ENCODE peak calls at places on chromosomes 4 and X, in five cellular contexts. Q, U, P, L and J are unnamed samples. For H3K4me1, the result is how much of the 10 kb centered on the place peaks cover.

GRCh38 chr4:143016171-143016570 is 168.5 kb upstream of the USP38 start:
- DNase-seq in L (no peak), P (no peak), U (no peak), Q (no peak), J (no peak)

GRCh38 chr4:104811727-104812126 is 317.0 kb upstream of the CXXC4 start:
- DNase-seq in U (no peak), P (no peak), L (no peak), Q (no peak), J (no peak)

GRCh38 chr4:152063301-152064235 is 302.8 kb upstream of the GATB start:
- DNase-seq in U (peak), P (no peak), Q (no peak), L (no peak), J (no peak)

GRCh38 chr4:145507636-145508035 is 26.0 kb downstream of the SMAD1 start:
- DNase-seq in Q (no peak), P (no peak), U (no peak), L (peak), J (no peak)

GRCh38 chr4:168713193-168713592 is 216.3 kb downstream of the PALLD start:
- DNase-seq in L (no peak), U (no peak), Q (no peak), P (no peak), J (no peak)

GRCh38 chr4:36111180-36111579 is 133.1 kb downstream of the ARAP2 start:
- DNase-seq in Q (no peak), U (no peak), P (no peak), L (no peak), J (no peak)

GRCh38 chrX:23901065-23901464 is 6.7 kb downstream of the APOO start:
- DNase-seq in P (no peak), L (peak), Q (no peak), U (no peak), J (peak)

GRCh38 chr4:173345648-173346047 is 11.5 kb upstream of the HMGB2 start:
- DNase-seq in P (no peak), L (no peak), Q (no peak), U (no peak), J (no peak)

GRCh38 chrX:22424919-22425318 is 152.2 kb downstream of the CBLL2 start:
- DNase-seq in P (no peak), Q (no peak), U (no peak), L (no peak), J (no peak)

GRCh38 chr4:102543030-102543505 is 41.9 kb downstream of the NFKB1 start:
- DNase-seq in L (no peak), Q (no peak), U (no peak), P (peak), J (no peak)

GRCh38 chr4:102537280-102537679 is 36.1 kb downstream of the NFKB1 start:
- DNase-seq in P (no peak), U (no peak), L (no peak), Q (no peak), J (no peak)

GRCh38 chr4:102546635-102547034 is 45.5 kb downstream of the NFKB1 start:
- DNase-seq in Q (no peak), U (no peak), L (no peak), P (peak), J (no peak)

GRCh38 chr4:102543529-102543928 is 42.4 kb downstream of the NFKB1 start:
- DNase-seq in Q (no peak), U (no peak), P (no peak), L (no peak), J (no peak)

GRCh38 chr4:102541708-102542107 is 40.5 kb downstream of the NFKB1 start:
- DNase-seq in L (no peak), P (no peak), Q (no peak), U (no peak), J (no peak)
- TF ChIP-seq ZBTB33 in L (no peak), P (no peak), Q (peak), U (no peak), J (no peak)

GRCh38 chr4:85860066-85860465 is 385.1 kb downstream of the ARHGAP24 start:
- DNase-seq in U (no peak), L (no peak), P (no peak), Q (no peak), J (no peak)
- H3K4me1 ChIP-seq in U (under half), L (under half), P (under half), Q (under half), J (under half)

DNA sequence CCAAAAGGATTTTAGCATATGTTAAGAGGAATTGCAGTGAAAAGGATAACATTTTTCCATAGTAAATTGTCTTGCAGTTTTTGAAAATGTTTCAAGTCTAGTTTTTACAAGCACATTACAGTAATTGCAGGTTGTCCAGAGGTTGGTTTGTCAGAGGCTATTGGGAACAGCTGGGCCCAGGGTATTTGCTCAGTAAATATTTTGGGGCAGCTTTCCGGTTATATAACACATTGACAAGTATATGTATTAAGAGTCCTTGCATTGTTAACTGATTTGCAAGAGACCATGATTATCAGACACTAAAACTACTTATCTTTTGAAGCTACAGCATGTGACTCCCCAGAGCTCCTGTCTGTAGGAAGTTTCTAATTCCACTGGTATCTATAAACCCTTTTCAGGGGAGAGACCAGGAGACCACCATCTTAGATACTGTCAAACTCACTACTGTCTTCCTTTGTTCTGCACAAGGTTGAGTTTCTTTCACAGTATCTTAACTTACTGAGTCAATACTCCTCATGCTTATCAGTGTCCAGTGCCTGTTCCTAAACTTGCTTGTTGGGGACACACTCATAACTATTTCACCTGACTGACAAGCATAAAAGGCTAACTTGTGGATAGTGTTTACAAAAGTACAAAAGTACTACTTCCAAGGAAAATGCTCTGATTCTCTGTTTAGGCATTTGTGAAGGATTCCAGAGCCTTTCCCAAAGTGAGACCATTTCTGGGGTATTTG is 18.9 kb upstream of the RGN start:
- DNase-seq in U (no peak), L (no peak), P (no peak), Q (no peak), J (no peak)
- TF ChIP-seq JUND in U (no peak), L (no peak), P (no peak), Q (no peak), J (no peak)

DNA sequence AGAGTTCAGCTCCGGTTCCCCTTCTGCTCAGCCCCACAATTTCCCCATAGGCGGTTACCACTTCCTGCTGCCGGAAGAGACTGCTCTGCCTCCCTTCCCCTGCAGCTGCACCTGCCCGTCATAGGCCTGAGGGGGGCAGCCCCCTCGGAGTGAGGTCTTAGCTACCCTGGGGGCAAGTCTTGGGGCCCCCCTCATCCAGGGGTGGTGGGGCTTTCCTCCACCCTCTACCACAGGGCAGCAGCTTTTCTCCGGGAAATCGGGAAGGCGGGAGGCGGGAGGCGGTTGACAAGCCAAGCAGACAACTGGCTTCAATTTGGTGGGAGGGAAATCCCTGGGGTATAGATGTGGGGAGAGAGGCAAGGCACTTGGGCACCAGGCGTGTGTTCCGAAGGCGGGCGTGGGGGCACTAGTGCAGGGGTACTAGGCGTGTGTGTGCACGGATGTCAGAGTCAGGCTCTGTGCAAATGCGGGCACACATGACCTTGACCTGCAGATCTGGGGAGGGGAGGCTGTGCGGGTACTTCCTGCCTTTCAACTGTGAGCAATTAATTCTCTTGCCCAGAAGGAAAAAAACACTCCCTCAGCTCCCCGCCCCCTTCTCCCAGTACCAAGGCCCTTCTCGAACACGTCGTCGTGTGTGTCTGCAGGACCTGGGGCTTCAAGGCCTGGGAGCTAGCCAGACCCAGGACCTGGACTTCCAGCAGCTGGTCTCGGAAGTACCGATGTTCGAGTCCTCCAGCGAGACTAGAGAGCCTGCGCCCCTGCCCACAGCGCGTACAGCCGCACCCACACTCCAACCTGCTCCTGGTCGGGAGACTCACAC is 1.0 kb upstream of the ARHGAP4 start:
- DNase-seq in U (peak), P (peak), L (peak), Q (no peak), J (no peak)
- TF ChIP-seq ZBTB33 in U (no peak), P (no peak), L (no peak), Q (no peak), J (no peak)

DNA sequence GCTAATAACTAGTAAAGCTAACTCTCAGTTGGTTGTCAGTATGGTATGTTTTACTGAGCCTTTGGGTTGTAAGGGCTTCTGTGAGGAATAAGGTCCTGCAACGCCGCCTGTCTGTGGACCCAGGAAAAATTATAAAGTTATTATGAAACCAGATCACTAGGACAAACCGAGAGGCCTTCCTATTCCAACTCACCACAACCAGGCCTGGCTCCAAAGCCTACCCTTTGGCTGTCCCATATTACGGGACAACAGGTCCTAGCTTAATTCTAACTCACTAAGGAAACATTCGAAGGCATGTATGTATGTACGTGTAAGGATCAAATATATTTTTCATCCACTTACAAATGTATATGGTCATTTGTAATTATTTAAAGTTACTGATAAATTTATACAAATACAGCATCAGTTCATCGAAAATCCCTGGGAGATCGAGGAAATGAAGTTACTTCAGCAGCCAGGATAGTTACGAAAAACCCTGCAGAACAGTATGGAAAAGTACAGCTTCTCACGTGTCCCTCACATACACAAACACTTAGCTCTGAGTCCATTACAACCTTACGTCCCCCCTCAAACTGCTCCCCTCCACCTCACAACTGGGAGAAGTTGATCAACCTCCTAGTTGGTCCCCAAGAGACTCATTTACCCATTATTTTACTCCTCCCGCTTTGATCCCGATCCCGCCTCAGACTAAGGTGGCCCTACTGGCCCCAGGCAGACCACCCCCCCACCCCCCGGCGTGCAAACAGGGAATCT is 1.2 kb downstream of the ANKRD17 start:
- DNase-seq in P (no peak), U (peak), L (peak), Q (peak), J (peak)
- H3K4me1 ChIP-seq in P (under half), U (under half), L (half or more), Q (under half), J (under half)

GRCh38 chr4:140144050-140144449 is 9.9 kb downstream of the MAML3 start:
- DNase-seq in U (no peak), Q (no peak), P (no peak), L (no peak), J (no peak)

GRCh38 chr4:140144937-140145336 is 9.0 kb downstream of the MAML3 start:
- DNase-seq in Q (no peak), P (no peak), U (no peak), L (no peak), J (no peak)

GRCh38 chr4:140140566-140140965 is 13.4 kb downstream of the MAML3 start:
- DNase-seq in L (no peak), U (no peak), P (no peak), Q (no peak), J (no peak)

GRCh38 chr4:140138428-140138827 is 15.6 kb downstream of the MAML3 start:
- DNase-seq in Q (no peak), L (no peak), P (no peak), U (no peak), J (no peak)

DNA sequence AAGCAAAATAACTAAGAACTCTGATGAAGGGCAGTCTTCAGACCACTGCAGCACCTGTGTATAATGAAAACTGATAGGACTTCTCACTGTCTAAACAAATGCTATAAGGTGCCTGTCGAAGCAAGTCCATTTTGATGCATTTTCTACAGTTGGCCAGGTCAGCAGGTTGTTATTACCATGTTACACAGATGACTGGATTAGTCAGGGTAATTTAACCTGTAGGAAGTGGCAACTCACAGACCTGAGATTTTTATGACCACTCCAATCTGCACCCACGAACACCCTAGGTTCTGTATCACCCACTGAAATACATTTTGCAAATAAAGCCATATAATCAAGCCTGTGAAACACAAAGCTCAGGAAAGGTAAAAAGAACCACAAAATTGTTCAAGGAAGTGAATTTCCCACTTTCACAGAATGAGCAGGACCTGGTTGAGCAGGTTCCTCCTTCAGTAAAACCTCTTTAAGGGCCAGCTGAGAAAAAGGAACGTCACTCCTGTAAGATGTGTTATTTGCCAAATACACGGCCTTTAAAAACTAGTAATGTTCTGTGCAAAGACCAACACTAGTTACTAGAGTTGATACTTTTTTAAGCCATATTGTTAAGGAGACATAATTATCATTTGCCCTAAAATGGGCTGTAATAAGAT is 12.7 kb downstream of the MAML3 start:
- DNase-seq in Q (no peak), U (no peak), P (no peak), L (no peak), J (no peak)
- TF ChIP-seq JUND in Q (no peak), U (no peak), P (no peak), L (no peak), J (no peak)

DNA sequence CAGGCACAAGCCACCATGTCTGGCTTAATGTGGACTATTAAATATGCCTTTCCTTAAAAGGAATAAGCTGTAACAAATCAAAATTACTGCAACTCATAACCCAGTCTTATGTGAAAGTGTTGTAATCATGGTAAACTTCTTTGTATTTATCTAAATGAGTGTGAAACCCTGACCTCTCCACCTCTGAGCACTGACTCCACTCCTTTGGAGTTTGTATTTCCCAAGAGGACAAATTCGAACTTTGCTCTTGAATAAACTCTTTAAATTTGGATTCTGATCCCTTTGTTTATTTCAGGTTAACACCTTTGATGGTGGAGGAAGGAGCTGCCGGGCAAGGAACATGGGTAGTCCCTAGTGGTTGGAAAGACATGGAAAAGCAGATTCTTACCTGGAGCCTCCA is 48.3 kb upstream of the FAM9A start:
- DNase-seq in U (no peak), Q (no peak), P (no peak), L (peak), J (no peak)
- TF ChIP-seq ZBTB33 in U (no peak), Q (no peak), P (no peak), L (no peak), J (no peak)

DNA sequence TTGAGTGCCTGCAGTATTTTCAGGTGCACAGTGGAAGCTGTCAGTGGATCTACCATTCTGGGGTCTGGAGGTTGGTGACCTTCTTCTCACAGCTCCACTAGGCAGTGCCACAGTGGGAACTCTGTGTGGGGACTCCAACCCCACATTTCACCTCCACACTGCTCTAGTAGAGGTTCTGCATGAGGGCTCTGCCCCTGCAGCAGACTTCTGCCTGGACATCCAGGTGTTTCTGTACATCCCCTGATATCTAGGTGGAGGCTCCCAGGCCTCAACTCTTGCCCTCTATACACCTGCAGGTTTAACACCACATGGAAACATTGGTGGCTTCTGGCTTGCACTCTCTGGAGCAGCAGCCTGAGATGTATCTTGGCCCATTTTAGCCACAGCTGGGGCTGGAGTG is 17.0 kb upstream of the NELFA start:
- DNase-seq in Q (no peak), L (no peak), P (no peak), U (no peak), J (no peak)
- H3K4me1 ChIP-seq in Q (under half), L (under half), P (under half), U (under half), J (under half)

GRCh38 chr4:181017038-181017437 is 1226.2 kb upstream of the TENM3 start:
- DNase-seq in Q (no peak), P (no peak), L (no peak), U (no peak), J (no peak)

GRCh38 chr4:181018998-181019397 is 1224.2 kb upstream of the TENM3 start:
- DNase-seq in L (no peak), Q (no peak), P (no peak), U (no peak), J (no peak)

DNA sequence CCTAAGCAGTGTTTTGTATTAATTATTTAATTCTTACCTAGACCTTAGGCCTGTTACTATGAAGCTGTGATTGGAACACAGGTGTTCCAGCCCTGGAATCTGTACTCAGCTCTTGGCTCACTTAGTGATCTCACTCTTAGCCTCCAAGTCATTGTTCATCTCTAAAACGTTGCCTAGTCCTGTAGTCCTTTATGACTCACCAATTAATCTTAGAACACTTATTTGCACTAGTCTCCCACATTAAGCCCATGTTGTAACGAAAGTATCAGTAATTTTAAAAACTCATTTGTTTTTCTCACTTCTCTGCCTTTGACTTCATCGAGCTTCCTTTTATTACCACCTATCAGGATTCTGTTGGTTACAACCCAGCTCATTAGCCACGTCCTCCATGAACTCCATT is 1224.7 kb upstream of the TENM3 start:
- DNase-seq in P (no peak), U (no peak), L (no peak), Q (no peak), J (no peak)
- TF ChIP-seq JUND in P (no peak), U (no peak), L (no peak), Q (no peak), J (no peak)